ENCODE peak calls at places on chromosome 9, in ten cellular contexts. D, N, H, Z, W, Q, M, O, A and G are unnamed samples.

GRCh38 chr9:117945286-117945685 is 241.1 kb downstream of the TLR4 start:
- DNase-seq in Q (no peak), M (no peak), D (no peak), Z (no peak), O (no peak), W (no peak), A (no peak), N (no peak), H (no peak), G (no peak)

GRCh38 chr9:132094314-132094791 is 14.7 kb upstream of the MED27 start:
- DNase-seq in W (no peak), Z (peak; percentile 83), O (no peak), H (no peak), D (peak; percentile 63), Q (no peak), N (no peak), A (no peak), M (no peak), G (no peak)

GRCh38 chr9:124522121-124523098 is 15.2 kb upstream of the NR5A1 start:
- DNase-seq in N (no peak), H (no peak), D (no peak), Q (no peak), Z (no peak), M (no peak), O (peak; percentile 75), W (no peak), A (no peak), G (no peak)

GRCh38 chr9:88722753-88723152 is 187.8 kb downstream of the NXNL2 start:
- DNase-seq in W (no peak), O (no peak), Z (no peak), M (no peak), Q (no peak), D (peak; percentile 55), N (no peak), H (no peak), A (no peak), G (no peak)

GRCh38 chr9:77977210-77977611 is 54.4 kb downstream of the GNAQ start:
- DNase-seq in Z (no peak), O (peak; percentile 68), D (peak; percentile 95), H (peak; percentile 1), N (no peak), A (peak; percentile 21), M (peak; percentile 43), Q (no peak), W (no peak), G (no peak)

GRCh38 chr9:118395415-118395814 is 691.2 kb downstream of the TLR4 start:
- DNase-seq in Q (no peak), D (no peak), W (no peak), Z (no peak), N (no peak), M (no peak), O (no peak), A (no peak), H (no peak), G (no peak)

GRCh38 chr9:4743131-4743875 is 2.3 kb upstream of the AK3 start:
- DNase-seq in H (no peak), D (peak; percentile 64), N (no peak), Z (no peak), Q (no peak), A (no peak), O (peak; percentile 18), W (no peak), M (no peak), G (no peak)

GRCh38 chr9:42852133-42852532 is 668.7 kb downstream of the SPATA31A6 start:
- DNase-seq in W (no peak), Z (no peak), O (peak; percentile 90), H (no peak), A (no peak), N (no peak), M (peak; percentile 4), D (peak; percentile 65), Q (no peak), G (no peak)

GRCh38 chr9:130264414-130265350 is 878 bp upstream of the HMCN2 start:
- DNase-seq in Z (no peak), M (no peak), D (no peak), A (no peak), N (no peak), W (no peak), Q (no peak), O (no peak), H (no peak), G (no peak)

GRCh38 chr9:89701221-89701798 is 96.5 kb downstream of the GADD45G start:
- DNase-seq in Q (peak; percentile 36), W (no peak), O (no peak), N (peak; percentile 92), H (peak; percentile 47), M (peak; percentile 81), Z (no peak), D (no peak), A (no peak), G (peak; percentile 82)

GRCh38 chr9:121648799-121649198 is 2.6 kb upstream of the DAB2IP start:
- DNase-seq in Q (no peak), D (no peak), M (no peak), Z (no peak), A (no peak), H (no peak), W (no peak), O (no peak), N (no peak), G (no peak)

GRCh38 chr9:101977614-101978210 is 239.3 kb upstream of the GRIN3A start:
- DNase-seq in W (peak; percentile 33), M (no peak), H (no peak), A (no peak), O (no peak), Q (no peak), D (peak; percentile 44), N (no peak), Z (no peak), G (no peak)